ENCODE peak calls at places on chromosomes 4 and X, in four cellular contexts. Y is right cardiac atrium, T is PC-3, I is Caco-2. A is an unnamed sample.

GRCh38 chr4:122826596-122827257 is at the start of gene FGF2:
- DNase-seq in Y (peak; percentile 82), I (peak; percentile 3), T (peak; percentile 21), A (no peak)

GRCh38 chrX:84729809-84730208 is 227.6 kb upstream of the HDX start:
- DNase-seq in Y (peak; percentile 9), I (peak; percentile 36), T (peak; percentile 42), A (peak; percentile 3)

GRCh38 chrX:74251006-74251930 is 52.7 kb upstream of the ZCCHC13 start:
- DNase-seq in T (peak; percentile 38), I (peak; percentile 12), Y (no peak), A (no peak)

GRCh38 chrX:20215565-20215964 is 51.1 kb downstream of the RPS6KA3 start:
- DNase-seq in I (no peak), T (no peak), Y (no peak), A (no peak)

GRCh38 chrX:111869639-111870034 is 6.3 kb upstream of the TRPC5OS start:
- DNase-seq in I (peak; percentile 36), Y (no peak), T (peak; percentile 59), A (peak; percentile 20)

GRCh38 chr4:80173387-80173786 is 23.9 kb upstream of the PRDM8 start:
- DNase-seq in I (no peak), Y (no peak), T (peak; percentile 74), A (peak; percentile 69)

GRCh38 chr4:59060002-59060846 is 1950.0 kb upstream of the IGFBP7 start:
- DNase-seq in Y (no peak), I (no peak), T (no peak), A (no peak)

GRCh38 chr4:127586922-127587571 is 45.7 kb upstream of the INTU start:
- DNase-seq in T (peak; percentile 61), I (peak; percentile 49), Y (no peak), A (peak; percentile 25)

GRCh38 chr4:48360966-48361470 is 19.7 kb downstream of the SLAIN2 start:
- DNase-seq in I (no peak), T (no peak), Y (no peak), A (no peak)

GRCh38 chrX:24574743-24575142 is 72.4 kb downstream of the PCYT1B start:
- DNase-seq in I (no peak), T (no peak), Y (no peak), A (no peak)

GRCh38 chr4:140556372-140557085 is 12.2 kb downstream of the UCP1 start:
- DNase-seq in I (no peak), Y (no peak), T (no peak), A (no peak)

GRCh38 chrX:11401966-11402365 is 108.8 kb downstream of the AMELX start:
- DNase-seq in Y (no peak), T (no peak), I (no peak), A (no peak)

GRCh38 chr4:1208266-1208961 is 36.0 kb upstream of the SPON2 start:
- DNase-seq in T (no peak), I (no peak), Y (peak; percentile 22), A (no peak)

GRCh38 chr4:1207603-1208265 is 35.4 kb upstream of the SPON2 start:
- DNase-seq in T (peak; percentile 3), I (no peak), Y (peak; percentile 79), A (no peak)

GRCh38 chr4:1206299-1207156 is 34.1 kb upstream of the SPON2 start:
- DNase-seq in I (no peak), Y (no peak), T (no peak), A (no peak)

GRCh38 chr4:1205641-1206298 is 33.4 kb upstream of the SPON2 start:
- DNase-seq in Y (no peak), I (no peak), T (no peak), A (peak; percentile 4)

DNA sequence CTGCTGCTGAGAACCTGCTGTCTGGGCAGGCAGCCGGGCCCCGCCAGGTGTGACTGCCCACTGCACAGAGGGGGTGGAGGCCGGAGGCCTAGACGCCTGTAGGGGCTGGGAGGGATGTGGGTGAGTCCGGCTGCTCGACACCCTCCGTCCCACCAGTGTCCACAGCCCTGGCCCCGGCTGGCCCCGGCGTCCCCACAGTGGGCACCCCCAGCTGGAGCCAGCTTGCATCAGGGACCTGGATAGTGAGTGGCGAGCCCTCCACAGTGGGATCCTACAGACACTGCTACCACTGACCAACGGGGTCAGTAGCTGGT is 34.7 kb upstream of the SPON2 start:
- DNase-seq in Y (peak; percentile 20), I (no peak), T (no peak), A (no peak)
- H3K4me1 ChIP-seq in Y (peaks cover 17% of the 10 kb centered on the region), I (no peaks in the 10 kb centered on the region), T (no peaks in the 10 kb centered on the region), A (peaks cover 31% of the 10 kb centered on the region)

GRCh38 chr4:78780093-78780492 is 3.9 kb downstream of the BMP2K start:
- DNase-seq in T (no peak), I (no peak), Y (no peak), A (no peak)
- H3K4me1 ChIP-seq in T (peaks cover 26% of the 10 kb centered on the region), I (peaks cover 27% of the 10 kb centered on the region), Y (peaks cover 5% of the 10 kb centered on the region), A (peaks cover 34% of the 10 kb centered on the region)

DNA sequence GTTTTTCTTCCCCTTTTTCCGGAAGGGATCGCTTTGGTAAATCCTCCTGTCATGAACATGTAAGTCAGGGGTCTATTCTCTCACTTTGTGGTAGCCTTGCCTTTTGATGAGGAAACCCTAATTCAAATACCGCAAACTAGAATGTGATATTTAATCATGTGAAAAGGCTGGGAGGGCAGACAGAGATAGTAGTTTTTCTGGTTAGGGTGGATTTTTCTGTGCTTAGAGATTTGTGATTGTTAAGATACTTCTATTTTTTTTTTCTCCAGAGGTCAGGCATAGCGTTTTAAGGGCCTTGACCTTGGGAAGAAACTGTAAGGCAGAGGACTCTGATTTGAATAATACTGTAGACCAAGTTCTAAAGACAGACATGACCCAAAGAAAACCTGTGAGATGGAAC is 41.8 kb upstream of the PACRGL start:
- DNase-seq in I (no peak), T (peak; percentile 28), Y (no peak), A (no peak)
- H3K4me1 ChIP-seq in I (peaks cover 14% of the 10 kb centered on the region), T (peaks cover 19% of the 10 kb centered on the region), Y (no peaks in the 10 kb centered on the region), A (no peaks in the 10 kb centered on the region)

DNA sequence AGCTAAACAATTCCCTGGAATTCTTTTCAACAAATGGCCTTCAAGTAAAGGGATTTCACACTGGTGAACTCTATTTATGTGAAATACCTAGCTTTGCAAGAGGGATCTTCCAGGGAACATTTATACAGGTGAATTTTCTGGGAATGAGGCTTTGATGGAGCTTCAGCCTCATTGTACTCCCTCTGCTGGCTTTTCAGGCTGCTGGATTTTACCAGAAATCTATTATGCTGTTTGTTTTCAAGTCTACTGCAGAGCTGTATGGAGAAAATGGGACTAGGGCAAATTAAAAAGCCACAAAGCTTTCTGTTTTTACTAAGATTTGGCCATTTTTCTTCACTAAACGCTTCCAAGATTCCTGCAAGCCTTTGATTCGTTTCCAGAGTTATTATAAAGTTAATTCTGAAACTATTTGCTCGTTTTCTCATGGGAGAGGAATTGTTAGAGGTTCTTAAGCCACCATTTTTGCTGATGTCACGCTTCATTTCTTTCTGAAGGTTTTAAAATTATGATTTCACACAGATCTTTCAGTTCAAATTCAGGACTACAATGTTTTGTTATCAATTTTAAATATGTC is 31.6 kb downstream of the KDM6A start:
- DNase-seq in I (no peak), Y (no peak), T (no peak), A (no peak)
- H3K4me1 ChIP-seq in I (no peaks in the 10 kb centered on the region), Y (peaks cover 5% of the 10 kb centered on the region), T (peaks cover 12% of the 10 kb centered on the region), A (no peaks in the 10 kb centered on the region)

A was measured in DND-41.